ENCODE peak calls at places on chromosome 11, in nine cellular contexts. I is right lobe of liver, R is upper lobe of left lung, K is lower leg skin, D is heart left ventricle, X is H1, Q is ovary, N is A549, C is transverse colon. B is an unnamed sample.

GRCh38 chr11:61507962-61508824 is at the start of gene LRRC10B:
- DNase-seq in I (no peak), R (peak; percentile 35), K (no peak), D (no peak), X (no peak), Q (no peak), N (no peak), C (peak; percentile 85), B (no peak)

GRCh38 chr11:117449111-117449693 is 121.5 kb downstream of the CEP164 start:
- DNase-seq in I (no peak), R (no peak), K (no peak), D (no peak), X (no peak), Q (no peak), N (no peak), C (no peak), B (no peak)

GRCh38 chr11:61746654-61747388 is 5.6 kb upstream of the MYRF start:
- DNase-seq in I (no peak), R (no peak), K (no peak), D (no peak), X (no peak), Q (no peak), N (no peak), C (no peak), B (no peak)

GRCh38 chr11:20235164-20235563 is 74.9 kb upstream of the DBX1 start:
- DNase-seq in I (no peak), R (no peak), K (no peak), D (no peak), X (no peak), Q (no peak), N (no peak), C (no peak), B (no peak)

GRCh38 chr11:9506489-9507343 is 45.9 kb downstream of the ZNF143 start:
- DNase-seq in I (peak; percentile 63), R (peak; percentile 67), K (peak; percentile 91), D (peak; percentile 59), X (peak; percentile 79), Q (peak; percentile 69), N (peak; percentile 55), C (peak; percentile 82), B (no peak)

GRCh38 chr11:80136991-80137390 is 696.2 kb upstream of the TENM4 start:
- DNase-seq in I (no peak), R (no peak), K (no peak), D (no peak), X (no peak), Q (no peak), N (no peak), C (no peak), B (no peak)

GRCh38 chr11:30585067-30585891 is 874 bp downstream of the MPPED2 start:
- DNase-seq in I (peak; percentile 41), R (no peak), K (peak; percentile 88), D (peak; percentile 35), X (no peak), Q (peak; percentile 24), N (peak; percentile 3), C (no peak), B (peak; percentile 80)

GRCh38 chr11:96340555-96340885 is 2.5 kb downstream of the MAML2 start:
- DNase-seq in I (no peak), R (no peak), K (no peak), D (no peak), X (no peak), Q (no peak), N (no peak), C (no peak), B (no peak)

GRCh38 chr11:35042265-35042664 is 96.7 kb upstream of the CD44 start:
- DNase-seq in I (no peak), R (no peak), K (no peak), D (no peak), X (no peak), Q (no peak), N (no peak), C (no peak), B (no peak)

GRCh38 chr11:122309262-122309925 is 193.4 kb upstream of the BLID start:
- DNase-seq in I (no peak), R (no peak), K (no peak), D (peak; percentile 23), X (no peak), Q (no peak), N (no peak), C (no peak), B (no peak)

GRCh38 chr11:15947681-15948648 is 408.4 kb downstream of the SOX6 start:
- DNase-seq in I (peak; percentile 81), R (no peak), K (no peak), D (no peak), X (no peak), Q (no peak), N (no peak), C (no peak), B (no peak)

GRCh38 chr11:131534031-131534430 is 163.6 kb downstream of the NTM start:
- DNase-seq in I (no peak), R (no peak), K (no peak), D (no peak), X (no peak), Q (no peak), N (no peak), C (no peak), B (no peak)

GRCh38 chr11:131537196-131537595 is 166.8 kb downstream of the NTM start:
- DNase-seq in I (no peak), R (no peak), K (no peak), D (no peak), X (no peak), Q (no peak), N (no peak), C (no peak), B (no peak)

GRCh38 chr11:131534611-131535010 is 164.2 kb downstream of the NTM start:
- DNase-seq in I (no peak), R (no peak), K (no peak), D (no peak), X (no peak), Q (no peak), N (no peak), C (no peak), B (no peak)

GRCh38 chr11:131537729-131538128 is 167.3 kb downstream of the NTM start:
- DNase-seq in I (no peak), R (no peak), K (no peak), D (no peak), X (no peak), Q (no peak), N (no peak), C (no peak), B (no peak)

GRCh38 chr11:131536159-131536558 is 165.7 kb downstream of the NTM start:
- DNase-seq in I (no peak), R (no peak), K (no peak), D (no peak), X (no peak), Q (no peak), N (no peak), C (no peak), B (no peak)
- TF ChIP-seq POLR2A in I (no peak), R (no peak), K (no peak), D (no peak), X (no peak), Q (no peak), N (no peak), C (no peak), B (no peak)

GRCh38 chr11:72769680-72770079 is 17.5 kb upstream of the ARAP1 start:
- DNase-seq in I (no peak), R (no peak), K (no peak), D (no peak), X (no peak), Q (no peak), N (no peak), C (no peak), B (no peak)

GRCh38 chr11:72772059-72772458 is 19.9 kb upstream of the ARAP1 start:
- DNase-seq in I (no peak), R (no peak), K (no peak), D (no peak), X (no peak), Q (no peak), N (no peak), C (no peak), B (no peak)

GRCh38 chr11:72770799-72771198 is 18.6 kb upstream of the ARAP1 start:
- DNase-seq in I (no peak), R (no peak), K (no peak), D (no peak), X (no peak), Q (no peak), N (no peak), C (no peak), B (no peak)

GRCh38 chr11:72773291-72773690 is 20.6 kb downstream of the STARD10 start:
- DNase-seq in I (no peak), R (no peak), K (no peak), D (no peak), X (no peak), Q (peak; percentile 65), N (no peak), C (no peak), B (no peak)

DNA sequence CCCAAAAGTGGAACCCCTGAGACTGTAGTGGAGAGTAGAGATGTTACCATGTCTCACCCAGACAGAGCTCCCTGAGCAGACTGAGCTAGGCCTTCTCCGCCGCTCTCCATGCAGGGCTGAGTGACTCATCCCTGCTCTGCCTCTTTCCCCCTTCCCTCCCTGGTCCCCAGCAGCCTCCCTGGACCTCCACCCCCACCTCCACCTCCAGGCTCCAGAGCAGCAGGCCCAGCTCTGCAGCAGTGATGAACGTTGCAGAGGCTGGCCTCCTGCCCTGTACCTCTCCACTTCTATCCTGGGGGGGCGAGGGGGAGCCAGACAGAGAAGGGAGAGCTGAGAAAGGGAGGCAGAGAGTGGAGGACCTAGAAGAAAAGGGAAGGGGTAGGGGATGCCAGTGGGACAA is 19.3 kb upstream of the ARAP1 start:
- DNase-seq in I (no peak), R (no peak), K (no peak), D (no peak), X (no peak), Q (no peak), N (no peak), C (no peak), B (no peak)
- TF ChIP-seq CTCF in I (no peak), R (no peak), K (no peak), D (no peak), X (no peak), Q (no peak), N (no peak), C (no peak), B (no peak)

GRCh38 chr11:32829157-32829679 is 509 bp upstream of the PRRG4 start:
- DNase-seq in I (no peak), R (no peak), K (no peak), D (no peak), X (no peak), Q (no peak), N (no peak), C (no peak), B (no peak)
- TF ChIP-seq POLR2A in I (no peak), R (no peak), K (no peak), D (no peak), X (no peak), Q (no peak), N (no peak), C (peak; percentile 79), B (no peak)

DNA sequence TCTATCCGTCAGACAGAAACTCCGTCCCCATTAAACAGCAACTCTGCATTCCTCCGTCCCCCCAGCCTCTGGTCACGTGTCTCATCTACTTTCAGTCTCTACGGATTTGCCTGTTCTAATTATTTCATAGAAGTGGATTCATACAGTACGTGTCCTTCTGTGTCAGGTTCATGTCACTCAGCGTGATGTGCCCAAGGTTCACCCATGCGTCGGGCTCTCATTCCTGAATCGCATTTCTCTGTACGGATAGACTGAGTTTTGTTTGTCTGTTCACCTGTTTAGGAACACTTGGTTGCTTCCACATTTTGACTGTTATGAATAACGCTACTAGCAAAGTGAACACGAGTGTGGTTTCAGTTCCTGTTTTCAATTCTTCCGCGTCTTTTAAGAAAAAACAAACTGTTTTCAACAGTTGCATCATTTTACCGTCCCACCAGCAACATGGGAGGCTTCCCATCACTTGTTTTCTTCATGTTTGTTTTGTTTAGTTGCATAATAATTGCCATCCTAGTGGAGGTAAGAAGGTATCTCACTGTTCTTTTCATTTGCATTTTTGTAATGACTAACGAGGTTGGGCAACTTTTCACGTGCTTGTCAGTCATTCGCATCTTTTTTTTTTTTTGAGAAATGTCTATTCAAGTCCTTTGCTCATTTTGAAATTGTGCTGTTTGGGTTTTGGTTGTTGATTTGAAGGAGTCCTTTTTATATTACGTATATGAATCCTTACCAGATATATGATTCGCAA is 8.9 kb upstream of the NLRP6 start:
- DNase-seq in I (no peak), R (no peak), K (peak; percentile 91), D (no peak), X (no peak), Q (no peak), N (no peak), C (no peak), B (peak; percentile 76)
- TF ChIP-seq CTCF in I (no peak), R (peak; percentile 23), K (no peak), D (no peak), X (no peak), Q (no peak), N (no peak), C (peak; percentile 40), B (peak; percentile 22)

B was measured in suprapubic skin.